ENCODE peak calls at places on chromosome 11, in four cellular contexts. One of them, this sample, is unnamed.

GRCh38 chr11:2534131-2534956 is 89.5 kb downstream of the KCNQ1 start:
- DNase-seq in heart right ventricle: no peak
- DNase-seq in MM.1S: no peak
- DNase-seq in upper lobe of right lung: peak; percentile 65
- DNase-seq in this sample: no peak

GRCh38 chr11:125464266-125464662 is 31.8 kb downstream of the FEZ1 start:
- DNase-seq in heart right ventricle: no peak
- DNase-seq in upper lobe of right lung: no peak
- DNase-seq in MM.1S: no peak
- DNase-seq in this sample: no peak

GRCh38 chr11:69945157-69945556 is 125.9 kb upstream of the FGF3 start:
- DNase-seq in heart right ventricle: no peak
- DNase-seq in upper lobe of right lung: no peak
- DNase-seq in MM.1S: no peak
- DNase-seq in this sample: no peak

GRCh38 chr11:118180300-118180703 is 3.9 kb upstream of the SCN2B start:
- DNase-seq in upper lobe of right lung: no peak
- DNase-seq in heart right ventricle: peak; percentile 83
- DNase-seq in MM.1S: no peak
- DNase-seq in this sample: no peak

GRCh38 chr11:116742104-116742503 is 30.7 kb downstream of the BUD13 start:
- DNase-seq in heart right ventricle: no peak
- DNase-seq in MM.1S: no peak
- DNase-seq in upper lobe of right lung: no peak
- DNase-seq in this sample: no peak

GRCh38 chr11:43282607-43283440 is 29.0 kb upstream of the API5 start:
- DNase-seq in MM.1S: peak; percentile 55
- DNase-seq in heart right ventricle: peak; percentile 43
- DNase-seq in upper lobe of right lung: peak; percentile 67
- DNase-seq in this sample: no peak

GRCh38 chr11:44977493-44977984 is 26.9 kb upstream of the TP53I11 start:
- DNase-seq in heart right ventricle: no peak
- DNase-seq in upper lobe of right lung: no peak
- DNase-seq in MM.1S: no peak
- DNase-seq in this sample: no peak

GRCh38 chr11:118929496-118930151 is 3.9 kb upstream of the BCL9L start:
- DNase-seq in MM.1S: peak; percentile 77
- DNase-seq in heart right ventricle: peak; percentile 82
- DNase-seq in upper lobe of right lung: peak; percentile 92
- DNase-seq in this sample: no peak

GRCh38 chr11:69638941-69639681 is 1.8 kb upstream of the CCND1 start:
- DNase-seq in MM.1S: peak; percentile 49
- DNase-seq in heart right ventricle: peak; percentile 89
- DNase-seq in upper lobe of right lung: peak; percentile 96
- DNase-seq in this sample: peak; percentile 87

GRCh38 chr11:78158987-78159662 is 19.7 kb upstream of the ALG8 start:
- DNase-seq in MM.1S: no peak
- DNase-seq in heart right ventricle: no peak
- DNase-seq in upper lobe of right lung: no peak
- DNase-seq in this sample: no peak

GRCh38 chr11:60853469-60853950 is 2.2 kb downstream of the PTGDR2 start:
- DNase-seq in MM.1S: no peak
- DNase-seq in upper lobe of right lung: no peak
- DNase-seq in heart right ventricle: no peak
- DNase-seq in this sample: no peak

GRCh38 chr11:88188251-88189030 is 13.2 kb upstream of the RAB38 start:
- DNase-seq in MM.1S: no peak
- DNase-seq in heart right ventricle: no peak
- DNase-seq in upper lobe of right lung: no peak
- DNase-seq in this sample: no peak

GRCh38 chr11:269146-269890 is 8.9 kb upstream of the NLRP6 start:
- DNase-seq in MM.1S: peak; percentile 90
- DNase-seq in upper lobe of right lung: no peak
- DNase-seq in heart right ventricle: no peak
- DNase-seq in this sample: no peak

GRCh38 chr11:17513853-17514252 is 30.4 kb downstream of the USH1C start:
- DNase-seq in upper lobe of right lung: no peak
- DNase-seq in MM.1S: no peak
- DNase-seq in heart right ventricle: no peak
- DNase-seq in this sample: no peak

GRCh38 chr11:17516551-17517150 is 27.6 kb downstream of the USH1C start:
- DNase-seq in upper lobe of right lung: no peak
- DNase-seq in MM.1S: no peak
- DNase-seq in heart right ventricle: no peak
- DNase-seq in this sample: no peak

GRCh38 chr11:17514476-17514875 is 29.7 kb downstream of the USH1C start:
- DNase-seq in upper lobe of right lung: no peak
- DNase-seq in heart right ventricle: no peak
- DNase-seq in MM.1S: no peak
- DNase-seq in this sample: no peak

GRCh38 chr11:17517186-17517585 is 27.0 kb downstream of the USH1C start:
- DNase-seq in MM.1S: no peak
- DNase-seq in heart right ventricle: no peak
- DNase-seq in upper lobe of right lung: no peak
- DNase-seq in this sample: no peak

DNA sequence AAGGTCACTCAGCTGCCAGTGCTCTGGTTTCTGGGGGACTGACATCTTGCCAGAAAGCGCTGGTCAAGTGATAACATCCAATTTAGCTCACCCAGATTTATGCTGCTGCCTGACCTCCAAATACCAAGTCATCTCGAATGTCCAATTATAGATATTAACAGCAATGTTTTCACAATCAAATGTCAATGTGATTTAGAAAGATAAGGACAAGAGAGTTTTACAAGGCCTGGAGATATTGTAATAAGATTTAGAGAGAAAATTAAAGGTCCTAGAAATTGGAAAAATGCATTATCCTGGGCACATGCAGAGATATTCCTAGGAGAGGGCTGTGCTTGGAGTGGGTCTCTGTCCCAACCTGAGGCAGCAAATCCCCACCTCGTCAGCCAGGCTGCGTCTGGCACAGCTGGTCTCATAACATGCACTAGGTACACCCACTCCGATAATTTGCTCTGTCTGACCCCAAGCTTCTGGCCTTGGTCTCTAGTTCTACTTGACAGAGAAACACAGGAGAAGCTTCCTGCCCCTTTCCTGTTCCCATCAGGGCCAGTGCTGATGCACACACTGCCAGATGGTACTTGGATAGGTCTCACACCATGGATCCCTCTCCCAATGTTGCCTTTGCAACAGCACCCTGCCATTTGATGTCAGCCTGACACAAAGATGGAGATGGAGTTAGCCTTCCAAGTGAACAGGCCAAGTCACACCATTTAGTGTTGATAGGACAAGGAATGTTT is 28.6 kb downstream of the USH1C start:
- DNase-seq in MM.1S: no peak
- DNase-seq in heart right ventricle: no peak
- DNase-seq in upper lobe of right lung: no peak
- DNase-seq in this sample: no peak
- H3K36me3 ChIP-seq in MM.1S: no peaks in the 10 kb centered on the region
- H3K36me3 ChIP-seq in heart right ventricle: no peaks in the 10 kb centered on the region
- H3K36me3 ChIP-seq in upper lobe of right lung: no peaks in the 10 kb centered on the region
- H3K36me3 ChIP-seq in this sample: no peaks in the 10 kb centered on the region

GRCh38 chr11:128929991-128930390 is 12.7 kb downstream of the TP53AIP1 start:
- DNase-seq in MM.1S: no peak
- DNase-seq in heart right ventricle: no peak
- DNase-seq in upper lobe of right lung: no peak
- DNase-seq in this sample: no peak

GRCh38 chr11:128928400-128928799 is 14.3 kb downstream of the TP53AIP1 start:
- DNase-seq in upper lobe of right lung: peak; percentile 10
- DNase-seq in heart right ventricle: no peak
- DNase-seq in MM.1S: peak; percentile 92
- DNase-seq in this sample: no peak

GRCh38 chr11:128931066-128931465 is 11.6 kb downstream of the TP53AIP1 start:
- DNase-seq in heart right ventricle: no peak
- DNase-seq in upper lobe of right lung: no peak
- DNase-seq in MM.1S: no peak
- DNase-seq in this sample: no peak

GRCh38 chr11:128927683-128928336 is 14.9 kb downstream of the TP53AIP1 start:
- DNase-seq in upper lobe of right lung: peak; percentile 62
- DNase-seq in heart right ventricle: no peak
- DNase-seq in MM.1S: no peak
- DNase-seq in this sample: no peak

DNA sequence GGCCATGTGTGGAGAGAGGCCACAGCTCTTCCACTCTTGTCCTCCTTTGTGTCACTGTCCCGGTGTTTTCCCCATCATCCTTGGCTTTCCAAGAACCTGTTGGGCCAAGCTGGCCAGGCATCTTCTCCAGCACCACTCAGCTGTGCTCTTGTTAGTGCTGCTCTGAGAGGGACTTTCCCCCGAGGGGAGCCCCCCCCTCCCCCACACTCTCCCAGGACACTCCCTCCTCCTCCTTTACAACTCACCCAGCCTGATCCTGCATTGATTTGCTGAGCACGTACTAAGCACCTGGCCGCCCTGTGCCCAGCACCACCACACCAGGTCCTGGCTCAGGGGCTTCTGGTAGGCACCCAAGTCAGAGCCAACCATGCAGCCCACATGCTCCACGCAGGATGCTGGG is 13.2 kb downstream of the TP53AIP1 start:
- DNase-seq in MM.1S: no peak
- DNase-seq in upper lobe of right lung: no peak
- DNase-seq in heart right ventricle: no peak
- DNase-seq in this sample: no peak
- H3K4me1 ChIP-seq in MM.1S: peaks cover 19% of the 10 kb centered on the region
- H3K4me1 ChIP-seq in upper lobe of right lung: no peaks in the 10 kb centered on the region
- H3K4me1 ChIP-seq in heart right ventricle: no peaks in the 10 kb centered on the region
- H3K4me1 ChIP-seq in this sample: peaks cover 10% of the 10 kb centered on the region

DNA sequence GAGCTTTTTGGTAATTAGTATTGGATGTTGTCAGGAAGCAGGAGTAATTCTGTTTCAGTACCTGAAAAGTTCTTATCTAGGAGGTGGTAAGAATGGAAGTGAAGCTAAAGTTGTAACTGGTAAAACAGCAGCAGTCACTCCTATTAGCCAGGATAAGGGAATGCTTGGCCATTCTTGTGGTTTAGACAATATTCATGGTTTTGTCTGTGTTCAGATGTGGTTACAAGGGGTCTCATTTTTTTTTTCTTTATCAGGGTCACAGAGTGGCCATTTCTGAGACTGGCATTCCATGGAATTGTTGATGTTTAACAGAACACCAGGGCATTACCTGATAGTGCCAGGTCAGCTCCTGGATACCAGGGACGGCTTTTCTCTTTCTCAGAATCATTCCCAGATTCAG is 23.8 kb downstream of the TAF1D start:
- DNase-seq in upper lobe of right lung: no peak
- DNase-seq in MM.1S: no peak
- DNase-seq in heart right ventricle: no peak
- DNase-seq in this sample: no peak
- H3K36me3 ChIP-seq in upper lobe of right lung: peaks cover 30% of the 10 kb centered on the region
- H3K36me3 ChIP-seq in MM.1S: peaks cover 8% of the 10 kb centered on the region
- H3K36me3 ChIP-seq in heart right ventricle: peaks cover 68% of the 10 kb centered on the region
- H3K36me3 ChIP-seq in this sample: peaks cover 2% of the 10 kb centered on the region

GRCh38 chr11:114084414-114084813 is 24.9 kb downstream of the ZBTB16 start:
- DNase-seq in MM.1S: no peak
- DNase-seq in heart right ventricle: no peak
- DNase-seq in upper lobe of right lung: no peak
- DNase-seq in this sample: no peak

GRCh38 chr11:114082415-114082748 is 22.9 kb downstream of the ZBTB16 start:
- DNase-seq in heart right ventricle: no peak
- DNase-seq in upper lobe of right lung: no peak
- DNase-seq in MM.1S: no peak
- DNase-seq in this sample: no peak

GRCh38 chr11:114083256-114084252 is 24.0 kb downstream of the ZBTB16 start:
- DNase-seq in heart right ventricle: no peak
- DNase-seq in MM.1S: no peak
- DNase-seq in upper lobe of right lung: no peak
- DNase-seq in this sample: no peak

GRCh38 chr11:114081641-114082414 is 22.3 kb downstream of the ZBTB16 start:
- DNase-seq in MM.1S: no peak
- DNase-seq in upper lobe of right lung: no peak
- DNase-seq in heart right ventricle: no peak
- DNase-seq in this sample: no peak

GRCh38 chr11:114082767-114083181 is 23.3 kb downstream of the ZBTB16 start:
- DNase-seq in heart right ventricle: peak; percentile 51
- DNase-seq in MM.1S: no peak
- DNase-seq in upper lobe of right lung: no peak
- DNase-seq in this sample: no peak
- H3K4me1 ChIP-seq in heart right ventricle: peaks cover 100% of the 10 kb centered on the region
- H3K4me1 ChIP-seq in MM.1S: peaks cover 39% of the 10 kb centered on the region
- H3K4me1 ChIP-seq in upper lobe of right lung: peaks cover 100% of the 10 kb centered on the region
- H3K4me1 ChIP-seq in this sample: no peaks in the 10 kb centered on the region

DNA sequence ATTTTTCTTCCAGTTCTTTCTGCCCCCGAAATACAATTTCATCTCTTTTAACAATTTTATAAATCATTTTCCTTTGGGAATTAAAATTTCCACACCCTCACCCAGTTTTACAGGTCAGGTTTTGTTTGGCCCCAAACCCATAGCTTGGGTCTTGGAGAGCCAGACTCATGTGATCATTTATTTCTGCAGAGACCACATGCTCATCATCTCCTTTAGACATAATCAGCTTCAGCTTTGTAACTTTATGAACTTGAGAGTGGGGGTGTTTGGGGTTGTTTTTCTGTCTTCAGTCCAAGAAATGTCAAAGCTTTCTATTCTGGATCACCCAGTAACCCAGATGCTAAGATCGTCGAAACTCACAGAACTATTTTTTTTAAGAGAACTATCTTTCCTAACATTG is 70.9 kb downstream of the DBX1 start:
- DNase-seq in upper lobe of right lung: no peak
- DNase-seq in MM.1S: no peak
- DNase-seq in heart right ventricle: no peak
- DNase-seq in this sample: no peak
- H3K36me3 ChIP-seq in upper lobe of right lung: peaks cover 24% of the 10 kb centered on the region
- H3K36me3 ChIP-seq in MM.1S: no peaks in the 10 kb centered on the region
- H3K36me3 ChIP-seq in heart right ventricle: peaks cover 69% of the 10 kb centered on the region
- H3K36me3 ChIP-seq in this sample: peaks cover 20% of the 10 kb centered on the region

DNA sequence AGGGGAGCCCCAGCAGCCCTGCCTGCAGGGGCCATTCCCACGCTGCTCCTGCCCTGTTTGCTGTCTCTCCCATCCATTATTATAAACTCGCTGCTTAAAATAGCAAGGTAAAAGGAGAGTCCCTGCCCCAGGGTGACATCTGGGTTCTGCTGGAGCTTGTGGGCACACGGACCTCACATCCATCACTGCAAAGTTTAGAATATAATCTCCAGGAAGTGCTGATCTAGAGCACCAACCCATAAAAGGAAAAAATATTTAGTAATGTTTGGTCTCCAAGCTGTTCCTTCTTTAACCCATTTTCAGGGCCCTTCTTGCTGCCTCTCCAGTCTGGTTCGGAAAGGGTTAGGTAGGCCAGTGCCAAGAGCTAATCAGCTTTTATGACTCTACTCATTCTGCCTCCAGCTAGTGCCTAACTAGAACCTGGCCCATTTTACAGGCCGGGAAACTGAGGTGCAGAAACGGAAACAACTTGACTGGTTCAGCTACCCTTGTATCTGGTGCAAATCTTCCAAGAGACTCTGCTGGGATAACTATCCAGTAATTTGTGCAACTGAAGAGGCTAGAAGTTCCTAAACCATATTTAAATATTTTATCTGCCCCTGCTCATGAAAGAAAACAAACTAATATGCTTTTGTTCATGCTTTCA is 37.5 kb downstream of the IRAG1 start:
- DNase-seq in MM.1S: no peak
- DNase-seq in upper lobe of right lung: peak; percentile 16
- DNase-seq in heart right ventricle: no peak
- DNase-seq in this sample: no peak
- H3K4me1 ChIP-seq in MM.1S: peaks cover 68% of the 10 kb centered on the region
- H3K4me1 ChIP-seq in upper lobe of right lung: peaks cover 82% of the 10 kb centered on the region
- H3K4me1 ChIP-seq in heart right ventricle: peaks cover 46% of the 10 kb centered on the region
- H3K4me1 ChIP-seq in this sample: peaks cover 1% of the 10 kb centered on the region